ENCODE peak calls at places on chromosome 2, in six cellular contexts. Q is NCI-H1092 treated with DMSO at 0.1 percent for 48 hours; O is SW 1271; Y is activated T-cell treated with anti-CD3 and anti-CD28 coated beads for 24 hours; X is sciatic nerve; G is activated CD8-positive, alpha-beta memory T cell treated with anti-CD3 and anti-CD28 coated beads for 24 hours. I is an unnamed sample.

GRCh38 chr2:4693266-4693665 is 989.9 kb downstream of the DCDC2C start:
- DNase-seq in Q (no peak), O (no peak), Y (no peak), X (no peak), G (no peak), I (no peak)

GRCh38 chr2:53353372-53354111 is 414.1 kb upstream of the CHAC2 start:
- DNase-seq in Q (no peak), O (no peak), Y (no peak), X (no peak), G (no peak), I (no peak)

GRCh38 chr2:237967463-237967871 is 653 bp downstream of the UBE2F start:
- DNase-seq in Q (no peak), O (no peak), Y (no peak), X (no peak), G (peak; percentile 69), I (peak; percentile 76)

GRCh38 chr2:153641046-153641445 is 162.5 kb upstream of the RPRM start:
- DNase-seq in Q (no peak), O (no peak), Y (no peak), X (no peak), G (no peak), I (no peak)

GRCh38 chr2:98768765-98769476 is 38.0 kb upstream of the MGAT4A start:
- DNase-seq in Q (peak; percentile 44), O (no peak), Y (no peak), X (no peak), G (no peak), I (no peak)

GRCh38 chr2:55923091-55923977 is at the start of gene EFEMP1:
- DNase-seq in Q (peak; percentile 29), O (no peak), Y (no peak), X (peak; percentile 86), G (no peak), I (peak; percentile 91)

GRCh38 chr2:176100547-176101140 is 1.0 kb downstream of the HOXD12 start:
- DNase-seq in Q (no peak), O (no peak), Y (no peak), X (no peak), G (peak; percentile 52), I (no peak)

GRCh38 chr2:72367530-72368225 is 220.0 kb upstream of the CYP26B1 start:
- DNase-seq in Q (no peak), O (peak; percentile 2), Y (no peak), X (peak; percentile 48), G (no peak), I (peak; percentile 66)

GRCh38 chr2:19256239-19256638 is 102.2 kb downstream of the OSR1 start:
- DNase-seq in Q (no peak), O (no peak), Y (no peak), X (no peak), G (no peak), I (no peak)

GRCh38 chr2:218981390-218982311 is 3.3 kb downstream of the FEV start:
- DNase-seq in Q (peak; percentile 20), O (no peak), Y (no peak), X (no peak), G (peak; percentile 69), I (peak; percentile 67)

GRCh38 chr2:101883860-101884259 is 107.9 kb upstream of the IL1R2 start:
- DNase-seq in Q (peak; percentile 0), O (peak; percentile 11), Y (peak; percentile 32), X (no peak), G (no peak), I (no peak)

GRCh38 chr2:1307670-1308069 is 105.6 kb upstream of the TPO start:
- DNase-seq in Q (no peak), O (no peak), Y (no peak), X (no peak), G (no peak), I (no peak)

GRCh38 chr2:135773917-135774316 is 32.3 kb downstream of the UBXN4 start:
- DNase-seq in Q (no peak), O (no peak), Y (no peak), X (no peak), G (no peak), I (no peak)

GRCh38 chr2:195406886-195407603 is 250.0 kb upstream of the SLC39A10 start:
- DNase-seq in Q (no peak), O (no peak), Y (no peak), X (no peak), G (no peak), I (no peak)

GRCh38 chr2:147405651-147406050 is 439.2 kb upstream of the ACVR2A start:
- DNase-seq in Q (no peak), O (no peak), Y (no peak), X (no peak), G (no peak), I (no peak)

GRCh38 chr2:221529177-221529942 is 42.7 kb downstream of the EPHA4 start:
- DNase-seq in Q (no peak), O (no peak), Y (no peak), X (no peak), G (no peak), I (no peak)

GRCh38 chr2:129754431-129754830 is 225.0 kb upstream of the RAB6C start:
- DNase-seq in Q (no peak), O (no peak), Y (no peak), X (no peak), G (no peak), I (no peak)

GRCh38 chr2:101983928-101984327 is 7.8 kb upstream of the IL1R2 start:
- DNase-seq in Q (no peak), O (no peak), Y (no peak), X (no peak), G (no peak), I (no peak)

GRCh38 chr2:188979119-188979729 is 5.1 kb downstream of the COL3A1 start:
- DNase-seq in Q (no peak), O (no peak), Y (no peak), X (no peak), G (no peak), I (no peak)

GRCh38 chr2:141399270-141399669 is 731.5 kb downstream of the LRP1B start:
- DNase-seq in Q (no peak), O (no peak), Y (no peak), X (no peak), G (no peak), I (no peak)

GRCh38 chr2:234931369-234931768 is 20.4 kb upstream of the SH3BP4 start:
- DNase-seq in Q (no peak), O (no peak), Y (no peak), X (no peak), G (no peak), I (no peak)

GRCh38 chr2:129748250-129748649 is 231.2 kb upstream of the RAB6C start:
- DNase-seq in Q (no peak), O (no peak), Y (no peak), X (no peak), G (no peak), I (no peak)

GRCh38 chr2:218959761-218960195 is 312 bp downstream of the CDK5R2 start:
- DNase-seq in Q (peak; percentile 41), O (no peak), Y (no peak), X (no peak), G (no peak), I (no peak)

GRCh38 chr2:114222331-114222730 is 220.1 kb upstream of the DPP10 start:
- DNase-seq in Q (no peak), O (no peak), Y (no peak), X (no peak), G (no peak), I (no peak)

GRCh38 chr2:139045524-139045923 is 265.3 kb upstream of the NXPH2 start:
- DNase-seq in Q (no peak), O (no peak), Y (no peak), X (no peak), G (no peak), I (no peak)

GRCh38 chr2:176508374-176508773 is 239.1 kb downstream of the MTX2 start:
- DNase-seq in Q (no peak), O (no peak), Y (no peak), X (no peak), G (no peak), I (no peak)

GRCh38 chr2:203861197-203861596 is 6.4 kb upstream of the CTLA4 start:
- DNase-seq in Q (no peak), O (no peak), Y (no peak), X (no peak), G (no peak), I (no peak)

GRCh38 chr2:55173422-55174020 is 58.6 kb downstream of the CLHC1 start:
- DNase-seq in Q (no peak), O (no peak), Y (no peak), X (no peak), G (no peak), I (no peak)

GRCh38 chr2:216083464-216084279 is 2.0 kb downstream of the TMEM169 start:
- DNase-seq in Q (no peak), O (no peak), Y (no peak), X (no peak), G (peak; percentile 60), I (no peak)

GRCh38 chr2:7026740-7027139 is 109.5 kb downstream of the RNF144A start:
- DNase-seq in Q (peak; percentile 68), O (no peak), Y (no peak), X (peak; percentile 57), G (no peak), I (no peak)